ENCODE peak calls at places on chromosome 7, in six cellular contexts. One of them, this sample, is unnamed.

GRCh38 chr7:129739427-129739826 is 127.9 kb downstream of the NRF1 start:
- DNase-seq in neural progenitor cell: no peak
- DNase-seq in cardiac fibroblast: peak
- DNase-seq in NCI-H524 treated with DMSO at 0.1 percent for 48 hours: no peak
- DNase-seq in HFFc6: peak
- DNase-seq in prostate gland: peak
- DNase-seq in this sample: no peak

GRCh38 chr7:31782411-31782991 is 95.5 kb downstream of the PPP1R17 start:
- DNase-seq in NCI-H524 treated with DMSO at 0.1 percent for 48 hours: no peak
- DNase-seq in HFFc6: peak
- DNase-seq in cardiac fibroblast: peak
- DNase-seq in neural progenitor cell: peak
- DNase-seq in prostate gland: no peak
- DNase-seq in this sample: no peak

GRCh38 chr7:77575187-77575586 is 38.1 kb downstream of the PTPN12 start:
- DNase-seq in NCI-H524 treated with DMSO at 0.1 percent for 48 hours: no peak
- DNase-seq in HFFc6: no peak
- DNase-seq in neural progenitor cell: no peak
- DNase-seq in cardiac fibroblast: no peak
- DNase-seq in prostate gland: no peak
- DNase-seq in this sample: no peak

GRCh38 chr7:91945476-91945875 is 4.8 kb downstream of the AKAP9 start:
- DNase-seq in neural progenitor cell: no peak
- DNase-seq in NCI-H524 treated with DMSO at 0.1 percent for 48 hours: no peak
- DNase-seq in HFFc6: peak
- DNase-seq in cardiac fibroblast: peak
- DNase-seq in prostate gland: no peak
- DNase-seq in this sample: no peak

GRCh38 chr7:47518827-47519226 is 63.1 kb downstream of the TNS3 start:
- DNase-seq in prostate gland: no peak
- DNase-seq in NCI-H524 treated with DMSO at 0.1 percent for 48 hours: no peak
- DNase-seq in neural progenitor cell: no peak
- DNase-seq in HFFc6: peak
- DNase-seq in cardiac fibroblast: peak
- DNase-seq in this sample: no peak

GRCh38 chr7:604038-604883 is 84.6 kb upstream of the PDGFA start:
- DNase-seq in prostate gland: peak
- DNase-seq in HFFc6: no peak
- DNase-seq in cardiac fibroblast: peak
- DNase-seq in neural progenitor cell: no peak
- DNase-seq in NCI-H524 treated with DMSO at 0.1 percent for 48 hours: no peak
- DNase-seq in this sample: peak

GRCh38 chr7:139753079-139753692 is 24.6 kb downstream of the HIPK2 start:
- DNase-seq in cardiac fibroblast: no peak
- DNase-seq in NCI-H524 treated with DMSO at 0.1 percent for 48 hours: no peak
- DNase-seq in prostate gland: no peak
- DNase-seq in neural progenitor cell: no peak
- DNase-seq in HFFc6: no peak
- DNase-seq in this sample: no peak

GRCh38 chr7:75955293-75955938 is 39.0 kb downstream of the TMEM120A start:
- DNase-seq in prostate gland: no peak
- DNase-seq in NCI-H524 treated with DMSO at 0.1 percent for 48 hours: no peak
- DNase-seq in HFFc6: no peak
- DNase-seq in neural progenitor cell: no peak
- DNase-seq in cardiac fibroblast: no peak
- DNase-seq in this sample: no peak

GRCh38 chr7:113774182-113774807 is 144.5 kb downstream of the PPP1R3A start:
- DNase-seq in prostate gland: no peak
- DNase-seq in NCI-H524 treated with DMSO at 0.1 percent for 48 hours: peak
- DNase-seq in neural progenitor cell: peak
- DNase-seq in HFFc6: peak
- DNase-seq in cardiac fibroblast: peak
- DNase-seq in this sample: no peak

GRCh38 chr7:6271694-6272371 is 591 bp downstream of the CYTH3 start:
- DNase-seq in neural progenitor cell: no peak
- DNase-seq in cardiac fibroblast: no peak
- DNase-seq in prostate gland: no peak
- DNase-seq in NCI-H524 treated with DMSO at 0.1 percent for 48 hours: no peak
- DNase-seq in HFFc6: no peak
- DNase-seq in this sample: no peak

GRCh38 chr7:87003872-87004798 is 55.3 kb downstream of the ELAPOR2 start:
- DNase-seq in neural progenitor cell: no peak
- DNase-seq in NCI-H524 treated with DMSO at 0.1 percent for 48 hours: no peak
- DNase-seq in cardiac fibroblast: no peak
- DNase-seq in prostate gland: no peak
- DNase-seq in HFFc6: no peak
- DNase-seq in this sample: no peak

GRCh38 chr7:130831817-130832481 is 97.9 kb upstream of the KLF14 start:
- DNase-seq in neural progenitor cell: peak
- DNase-seq in NCI-H524 treated with DMSO at 0.1 percent for 48 hours: no peak
- DNase-seq in prostate gland: no peak
- DNase-seq in HFFc6: no peak
- DNase-seq in cardiac fibroblast: peak
- DNase-seq in this sample: no peak

GRCh38 chr7:37494940-37495339 is 46.3 kb upstream of the ELMO1 start:
- DNase-seq in neural progenitor cell: no peak
- DNase-seq in NCI-H524 treated with DMSO at 0.1 percent for 48 hours: no peak
- DNase-seq in prostate gland: no peak
- DNase-seq in cardiac fibroblast: no peak
- DNase-seq in HFFc6: no peak
- DNase-seq in this sample: no peak

GRCh38 chr7:27053153-27053552 is 42.6 kb downstream of the HOXA1 start:
- DNase-seq in neural progenitor cell: no peak
- DNase-seq in prostate gland: no peak
- DNase-seq in cardiac fibroblast: no peak
- DNase-seq in NCI-H524 treated with DMSO at 0.1 percent for 48 hours: no peak
- DNase-seq in HFFc6: no peak
- DNase-seq in this sample: no peak